ENCODE peak calls at places on chromosomes 1 and 21, in five cellular contexts. X, S, Y, E and Q are unnamed samples.

GRCh38 chr1:25924454-25924853 is 18.2 kb upstream of the STMN1 start:
- DNase-seq in E (no peak), X (no peak), S (no peak), Y (no peak), Q (no peak)

GRCh38 chr1:169853335-169853734 is 40.4 kb downstream of the SCYL3 start:
- DNase-seq in S (no peak), Y (no peak), X (no peak), E (no peak), Q (no peak)

GRCh38 chr1:83508485-83509151 is 490.3 kb downstream of the TTLL7 start:
- DNase-seq in S (no peak), Y (no peak), E (no peak), X (peak), Q (no peak)

GRCh38 chr1:43987159-43988022 is 4.0 kb upstream of the CCDC24 start:
- DNase-seq in E (no peak), S (no peak), X (peak), Y (no peak), Q (no peak)

GRCh38 chr1:109084563-109085517 is 5.7 kb upstream of the TMEM167B start:
- DNase-seq in S (no peak), X (no peak), E (no peak), Y (no peak), Q (no peak)

GRCh38 chr1:240031414-240031813 is 60.3 kb upstream of the FMN2 start:
- DNase-seq in S (no peak), Y (no peak), E (no peak), X (peak), Q (no peak)

GRCh38 chr21:34892196-34892595 is 156.9 kb downstream of the RUNX1 start:
- DNase-seq in E (no peak), X (no peak), Y (no peak), S (no peak), Q (no peak)

GRCh38 chr1:161743231-161743630 is 6.4 kb upstream of the DUSP12 start:
- DNase-seq in S (no peak), Y (no peak), E (no peak), X (no peak), Q (no peak)

GRCh38 chr21:44427241-44428120 is 27.8 kb upstream of the LRRC3 start:
- DNase-seq in E (no peak), Y (no peak), S (no peak), X (no peak), Q (peak)

GRCh38 chr1:12438349-12438924 is 179.6 kb downstream of the DHRS3 start:
- DNase-seq in E (no peak), X (peak), S (no peak), Y (no peak), Q (no peak)

GRCh38 chr21:45871616-45872236 is 109.8 kb upstream of the COL6A1 start:
- DNase-seq in S (no peak), X (no peak), E (no peak), Y (no peak), Q (peak)

GRCh38 chr1:55049914-55050278 is 10.5 kb downstream of the PCSK9 start:
- DNase-seq in X (no peak), E (no peak), S (no peak), Y (no peak), Q (no peak)

GRCh38 chr1:55081188-55081904 is 42.0 kb downstream of the PCSK9 start:
- DNase-seq in X (peak), S (no peak), Y (no peak), E (no peak), Q (no peak)

GRCh38 chr1:21290546-21290944 is 282 bp upstream of the ECE1 start:
- DNase-seq in Y (no peak), X (no peak), S (peak), E (no peak), Q (no peak)

GRCh38 chr1:98677288-98677687 is 15.8 kb downstream of the SNX7 start:
- DNase-seq in S (no peak), Y (no peak), E (no peak), X (peak), Q (no peak)

GRCh38 chr1:221576268-221576667 is 165.6 kb downstream of the DUSP10 start:
- DNase-seq in Y (no peak), E (no peak), X (peak), S (peak), Q (no peak)

GRCh38 chr1:55214903-55215193 is 316 bp downstream of the USP24 start:
- DNase-seq in X (peak), Y (no peak), E (peak), S (no peak), Q (peak)

GRCh38 chr1:8202182-8202905 is 115.6 kb upstream of the SLC45A1 start:
- DNase-seq in S (no peak), E (peak), X (peak), Y (peak), Q (peak)

GRCh38 chr1:84402060-84402459 is 3.8 kb downstream of the DNASE2B start:
- DNase-seq in E (no peak), Y (peak), X (peak), S (no peak), Q (no peak)

GRCh38 chr1:6117064-6117463 is 63.1 kb downstream of the CHD5 start:
- DNase-seq in X (no peak), Y (no peak), S (no peak), E (no peak), Q (no peak)

GRCh38 chr1:196689001-196689400 is 37.2 kb downstream of the CFH start:
- DNase-seq in Y (no peak), S (no peak), E (no peak), X (no peak), Q (no peak)

GRCh38 chr1:72186733-72187307 is 95.5 kb downstream of the NEGR1 start:
- DNase-seq in Y (peak), S (no peak), X (peak), E (no peak), Q (no peak)

GRCh38 chr1:209883341-209883971 is 54.6 kb upstream of the SYT14 start:
- DNase-seq in S (no peak), Y (no peak), X (peak), E (no peak), Q (no peak)

GRCh38 chr1:62321438-62321837 is 2.2 kb upstream of the KANK4 start:
- DNase-seq in X (peak), S (no peak), E (no peak), Y (peak), Q (no peak)

GRCh38 chr1:206895320-206895719 is 1.9 kb upstream of the IL24 start:
- DNase-seq in Y (no peak), X (no peak), E (no peak), S (no peak), Q (no peak)

GRCh38 chr21:28579986-28580550 is 412.6 kb downstream of the LTN1 start:
- DNase-seq in E (no peak), Y (no peak), X (no peak), S (no peak), Q (no peak)

GRCh38 chr1:228978486-228979324 is 243.4 kb downstream of the RHOU start:
- DNase-seq in Y (no peak), X (peak), E (peak), S (no peak), Q (peak)

GRCh38 chr1:196651637-196652215 is at the start of gene CFH:
- DNase-seq in E (no peak), S (no peak), Y (no peak), X (peak), Q (no peak)

GRCh38 chr1:3590145-3590768 is 21.1 kb downstream of the MEGF6 start:
- DNase-seq in S (no peak), X (no peak), Y (no peak), E (no peak), Q (no peak)

GRCh38 chr1:7174561-7174960 is 389.3 kb downstream of the CAMTA1 start:
- DNase-seq in X (no peak), S (no peak), Y (no peak), E (no peak), Q (no peak)

GRCh38 chr1:117653732-117654484 is 48.1 kb downstream of the TENT5C start:
- DNase-seq in X (no peak), Y (no peak), E (no peak), S (no peak), Q (no peak)

GRCh38 chr1:223670458-223671159 is 5.1 kb upstream of the CAPN8 start:
- DNase-seq in S (peak), Y (no peak), E (no peak), X (peak), Q (no peak)

GRCh38 chr1:166083887-166084286 is 82.9 kb downstream of the FAM78B start:
- DNase-seq in E (no peak), Y (no peak), S (no peak), X (no peak), Q (no peak)

GRCh38 chr1:162905174-162905573 is 44.2 kb upstream of the CCDC190 start:
- DNase-seq in E (no peak), S (no peak), X (no peak), Y (no peak), Q (no peak)

GRCh38 chr1:30366914-30367313 is 356.5 kb downstream of the MATN1 start:
- DNase-seq in E (no peak), Y (no peak), X (no peak), S (no peak), Q (no peak)

GRCh38 chr1:47431534-47431933 is 6.3 kb upstream of the FOXD2 start:
- DNase-seq in E (no peak), S (peak), Y (no peak), X (peak), Q (no peak)

GRCh38 chr1:47434051-47434842 is 3.6 kb upstream of the FOXD2 start:
- DNase-seq in Y (no peak), X (peak), E (no peak), S (no peak), Q (peak)

GRCh38 chr1:47433453-47434050 is 4.3 kb upstream of the FOXD2 start:
- DNase-seq in X (no peak), S (no peak), Y (no peak), E (no peak), Q (no peak)

GRCh38 chr1:47433037-47433421 is 4.8 kb upstream of the FOXD2 start:
- DNase-seq in X (no peak), S (no peak), Y (no peak), E (no peak), Q (no peak)

GRCh38 chr1:47432071-47433036 is 5.5 kb upstream of the FOXD2 start:
- DNase-seq in E (peak), X (peak), Y (no peak), S (peak), Q (peak)
- H3K4me3 ChIP-seq in E (no peak), X (peak), Y (no peak), S (no peak), Q (no peak)

GRCh38 chr1:168698453-168698852 is 30.6 kb downstream of the DPT start:
- DNase-seq in S (no peak), X (no peak), Y (no peak), E (no peak), Q (no peak)

GRCh38 chr1:168693872-168694238 is 35.2 kb downstream of the DPT start:
- DNase-seq in E (no peak), X (no peak), S (no peak), Y (no peak), Q (no peak)

GRCh38 chr1:168700565-168701331 is 28.3 kb downstream of the DPT start:
- DNase-seq in Y (no peak), S (no peak), E (no peak), X (no peak), Q (no peak)

GRCh38 chr1:168696125-168696524 is 32.9 kb downstream of the DPT start:
- DNase-seq in X (no peak), Y (no peak), E (no peak), S (no peak), Q (peak)

GRCh38 chr1:168697376-168697775 is 31.6 kb downstream of the DPT start:
- DNase-seq in X (peak), E (no peak), S (no peak), Y (no peak), Q (no peak)
- H3K4me3 ChIP-seq in X (no peak), E (no peak), S (no peak), Y (no peak), Q (no peak)

GRCh38 chr1:23370270-23370743 is 671 bp upstream of the ZNF436 start:
- DNase-seq in E (no peak), Y (no peak), X (peak), S (no peak), Q (no peak)
- H3K4me3 ChIP-seq in E (peak), Y (peak), X (peak), S (peak), Q (peak)

GRCh38 chr1:185152187-185152767 is 4.5 kb downstream of the TRMT1L start:
- DNase-seq in Y (no peak), X (peak), S (no peak), E (no peak), Q (no peak)
- H3K4me3 ChIP-seq in Y (no peak), X (peak), S (no peak), E (no peak), Q (no peak)